ENCODE peak calls at places on chromosome 22, in ten cellular contexts. W is RWPE1; K is heart right ventricle; S is CD8-positive, alpha-beta memory T cell; M is keratinocyte; G is thoracic aorta; D is psoas muscle; I is right cardiac atrium; B is left ventricle myocardium inferior; R is fibroblast of lung. H is an unnamed sample.

GRCh38 chr22:35634981-35635540 is 13.2 kb upstream of the APOL6 start:
- DNase-seq in I (no peak), D (no peak), G (no peak), K (no peak), B (no peak), R (peak), S (no peak), M (no peak), W (no peak), H (no peak)

GRCh38 chr22:42080287-42080686 is 787 bp downstream of the SMDT1 start:
- DNase-seq in G (no peak), S (no peak), M (no peak), W (no peak), K (no peak), D (no peak), I (no peak), B (no peak), R (peak), H (no peak)

GRCh38 chr22:38051900-38052862 is 5.0 kb upstream of the PICK1 start:
- DNase-seq in M (peak), K (peak), R (peak), I (peak), S (peak), B (peak), W (peak), G (no peak), D (peak), H (peak)

GRCh38 chr22:49674479-49674830 is 153.2 kb downstream of the BRD1 start:
- DNase-seq in R (no peak), M (no peak), B (no peak), D (no peak), G (no peak), I (no peak), S (no peak), W (no peak), K (no peak), H (no peak)

GRCh38 chr22:43209523-43209890 is 22.6 kb upstream of the TTLL12 start:
- DNase-seq in I (no peak), B (no peak), D (no peak), K (no peak), W (no peak), S (no peak), G (no peak), M (no peak), R (no peak), H (no peak)

GRCh38 chr22:46774456-46775363 is 12.3 kb downstream of the TBC1D22A start:
- DNase-seq in S (no peak), W (no peak), I (no peak), B (no peak), K (no peak), G (no peak), R (no peak), D (no peak), M (no peak), H (no peak)

GRCh38 chr22:23233084-23233501 is 52.8 kb downstream of the BCR start:
- DNase-seq in M (no peak), B (peak), K (peak), R (peak), G (no peak), W (no peak), D (no peak), I (peak), S (no peak), H (no peak)

GRCh38 chr22:38271927-38272372 is 860 bp downstream of the TMEM184B start:
- DNase-seq in B (no peak), R (no peak), M (no peak), G (no peak), K (no peak), I (no peak), W (peak), D (no peak), S (peak), H (no peak)

GRCh38 chr22:38142606-38143005 is 32.1 kb upstream of the BAIAP2L2 start:
- DNase-seq in M (no peak), R (no peak), I (no peak), B (no peak), K (no peak), G (no peak), S (no peak), W (no peak), D (no peak), H (no peak)

GRCh38 chr22:40679964-40680818 is 907 bp downstream of the MCHR1 start:
- DNase-seq in M (no peak), S (no peak), R (no peak), G (no peak), I (no peak), K (no peak), W (no peak), D (no peak), B (no peak), H (no peak)

GRCh38 chr22:50274311-50274710 is 4.1 kb upstream of the MAPK11 start:
- DNase-seq in B (peak), I (peak), D (peak), R (peak), W (peak), S (peak), K (peak), G (no peak), M (no peak), H (peak)

GRCh38 chr22:24968066-24968561 is 15.6 kb downstream of the KIAA1671 start:
- DNase-seq in B (no peak), G (no peak), S (no peak), W (peak), M (peak), R (peak), D (peak), I (no peak), K (peak), H (no peak)

GRCh38 chr22:49730656-49731055 is 97.0 kb downstream of the BRD1 start:
- DNase-seq in W (no peak), K (no peak), G (no peak), M (no peak), B (no peak), D (no peak), S (no peak), R (no peak), I (no peak), H (no peak)

GRCh38 chr22:44274918-44275665 is 37.7 kb downstream of the SHISAL1 start:
- DNase-seq in K (no peak), S (no peak), R (no peak), I (no peak), B (no peak), D (no peak), G (no peak), M (no peak), W (no peak), H (no peak)

GRCh38 chr22:37669586-37669985 is 5.8 kb upstream of the LGALS1 start:
- DNase-seq in G (no peak), W (no peak), K (no peak), R (peak), B (no peak), M (no peak), S (no peak), D (no peak), I (no peak), H (no peak)

GRCh38 chr22:43722444-43722843 is 89.7 kb downstream of the EFCAB6 start:
- DNase-seq in B (no peak), D (no peak), W (no peak), M (no peak), I (no peak), G (no peak), S (no peak), K (no peak), R (no peak), H (no peak)

GRCh38 chr22:40922484-40923303 is 28.5 kb upstream of the RBX1 start:
- DNase-seq in K (no peak), B (no peak), I (no peak), R (peak), G (no peak), D (no peak), S (peak), M (no peak), W (peak), H (no peak)

GRCh38 chr22:37176464-37177061 is 11.5 kb downstream of the C1QTNF6 start:
- DNase-seq in I (peak), W (no peak), B (peak), R (peak), S (no peak), K (peak), G (no peak), M (no peak), D (peak), H (no peak)

GRCh38 chr22:25853501-25853900 is 111.5 kb downstream of the MYO18B start:
- DNase-seq in B (no peak), D (no peak), M (no peak), G (no peak), I (no peak), S (no peak), K (no peak), W (no peak), R (no peak), H (no peak)

GRCh38 chr22:50048836-50049235 is 9.3 kb downstream of the TTLL8 start:
- DNase-seq in B (no peak), W (no peak), M (no peak), K (no peak), D (no peak), G (no peak), I (no peak), R (no peak), S (no peak), H (no peak)

GRCh38 chr22:19656541-19657251 is 57.6 kb upstream of the SEPTIN5 start:
- DNase-seq in W (no peak), R (no peak), D (no peak), M (no peak), K (no peak), B (no peak), G (no peak), S (no peak), I (no peak), H (no peak)

GRCh38 chr22:23163665-23164064 is 16.6 kb upstream of the BCR start:
- DNase-seq in R (no peak), D (peak), S (no peak), K (peak), W (no peak), B (peak), M (no peak), I (peak), G (no peak), H (no peak)

GRCh38 chr22:43858156-43858895 is 4.0 kb downstream of the SULT4A1 start:
- DNase-seq in R (no peak), S (no peak), D (no peak), K (no peak), B (no peak), W (no peak), G (no peak), M (no peak), I (no peak), H (no peak)

GRCh38 chr22:48240165-48240934 is 1477.9 kb downstream of the TBC1D22A start:
- DNase-seq in S (no peak), K (no peak), G (no peak), W (no peak), R (no peak), M (no peak), D (no peak), B (no peak), I (no peak), H (no peak)

GRCh38 chr22:20418211-20418788 is 19.3 kb downstream of the SCARF2 start:
- DNase-seq in R (peak), S (peak), M (peak), I (peak), G (no peak), B (peak), K (peak), D (peak), W (peak), H (peak)

GRCh38 chr22:20566420-20567260 is 59.2 kb downstream of the MED15 start:
- DNase-seq in D (no peak), R (peak), M (no peak), W (peak), G (no peak), I (peak), B (peak), K (no peak), S (peak), H (peak)

GRCh38 chr22:45508814-45509213 is 6.1 kb downstream of the FBLN1 start:
- DNase-seq in D (no peak), I (no peak), K (no peak), R (no peak), W (no peak), S (no peak), M (no peak), G (no peak), B (no peak), H (no peak)

GRCh38 chr22:45505991-45506743 is 3.5 kb downstream of the FBLN1 start:
- DNase-seq in R (no peak), I (peak), M (no peak), K (no peak), B (peak), G (no peak), S (no peak), D (no peak), W (no peak), H (no peak)

GRCh38 chr22:45510376-45511232 is 7.9 kb downstream of the FBLN1 start:
- DNase-seq in R (peak), I (peak), D (no peak), S (no peak), M (no peak), K (no peak), G (no peak), W (no peak), B (no peak), H (no peak)

GRCh38 chr22:45506961-45507360 is 4.3 kb downstream of the FBLN1 start:
- DNase-seq in B (no peak), R (no peak), S (no peak), W (no peak), K (no peak), D (no peak), G (no peak), M (no peak), I (peak), H (no peak)

DNA sequence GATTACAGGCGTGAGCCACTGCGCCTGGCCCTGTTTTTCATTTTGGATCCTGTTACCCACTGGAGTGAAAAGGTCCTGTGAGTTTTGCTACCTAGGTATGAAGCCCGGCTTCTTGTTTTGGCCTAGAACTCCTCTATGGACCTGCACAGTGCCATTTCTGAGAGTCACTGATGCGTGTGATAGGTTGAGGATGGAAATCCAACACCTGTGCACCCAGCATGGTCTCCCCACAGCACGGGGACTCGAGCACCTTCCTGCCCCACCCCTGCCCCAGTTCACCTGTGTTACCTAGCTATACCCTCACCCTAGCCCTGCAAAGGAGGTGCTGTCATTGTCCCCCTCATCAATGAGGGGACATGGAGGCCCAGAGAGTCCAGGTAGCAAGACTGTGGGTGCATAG is 5.1 kb downstream of the FBLN1 start:
- DNase-seq in K (no peak), B (no peak), R (no peak), G (no peak), W (no peak), I (no peak), D (no peak), M (no peak), S (no peak), H (no peak)
- H3K27ac ChIP-seq in K (no peak), B (no peak), R (no peak), G (no peak), W (no peak), I (no peak), D (no peak), M (no peak), S (no peak), H (no peak)

GRCh38 chr22:16972311-16972710 is 35.7 kb downstream of the GAB4 start:
- DNase-seq in B (no peak), R (no peak), D (no peak), I (no peak), M (no peak), G (no peak), W (no peak), K (no peak), S (no peak), H (no peak)
- H3K27ac ChIP-seq in B (no peak), R (no peak), D (no peak), I (no peak), M (no peak), G (no peak), W (no peak), K (no peak), S (no peak), H (no peak)

GRCh38 chr22:31244044-31244942 is 32.2 kb downstream of the LIMK2 start:
- DNase-seq in I (no peak), K (no peak), D (peak), S (no peak), R (peak), B (no peak), M (no peak), G (no peak), W (peak), H (no peak)
- H3K27ac ChIP-seq in I (no peak), K (no peak), D (peak), S (no peak), R (no peak), B (no peak), M (peak), G (peak), W (peak), H (no peak)

GRCh38 chr22:28952857-28953256 is 69.5 kb downstream of the ZNRF3 start:
- DNase-seq in K (no peak), I (no peak), B (no peak), M (no peak), G (no peak), W (no peak), D (no peak), S (no peak), R (peak), H (no peak)

GRCh38 chr22:28950567-28951411 is 67.4 kb downstream of the ZNRF3 start:
- DNase-seq in B (no peak), S (no peak), I (no peak), D (no peak), G (no peak), K (no peak), R (no peak), W (no peak), M (no peak), H (no peak)

GRCh38 chr22:28953399-28953798 is 70.0 kb downstream of the ZNRF3 start:
- DNase-seq in M (no peak), S (no peak), R (no peak), K (no peak), G (no peak), B (no peak), W (no peak), I (no peak), D (no peak), H (no peak)

GRCh38 chr22:28951530-28951929 is 68.2 kb downstream of the ZNRF3 start:
- DNase-seq in D (no peak), G (no peak), W (no peak), I (no peak), K (no peak), R (no peak), B (no peak), M (no peak), S (no peak), H (no peak)

DNA sequence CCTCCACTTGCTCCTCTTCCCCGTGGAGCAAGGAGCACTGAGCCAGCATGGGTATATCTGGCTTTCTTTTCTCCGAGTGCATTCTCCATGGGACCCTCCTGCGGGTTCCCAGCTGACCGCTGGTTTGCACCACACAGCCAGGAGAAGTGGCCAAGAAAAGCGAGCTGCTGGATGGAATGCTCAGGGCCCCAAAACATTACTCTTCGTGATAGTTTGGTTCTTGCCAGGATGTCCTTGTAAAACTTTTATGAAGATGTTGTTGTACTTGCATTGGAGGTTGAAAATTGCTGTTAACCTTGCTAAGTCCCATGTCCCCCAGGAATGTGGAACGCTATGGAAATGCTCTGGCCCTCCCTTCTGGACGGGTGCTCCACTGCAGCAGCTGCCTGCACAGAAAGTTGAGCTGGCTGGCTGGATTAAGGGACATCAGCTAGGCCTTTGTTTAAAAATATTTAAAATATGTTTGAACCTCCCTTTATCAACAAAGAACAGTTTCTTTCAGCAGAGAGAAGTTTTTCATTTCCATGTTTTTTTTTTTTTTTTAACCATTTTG is 68.7 kb downstream of the ZNRF3 start:
- DNase-seq in W (no peak), I (peak), K (no peak), D (no peak), M (no peak), S (no peak), G (no peak), B (no peak), R (peak), H (no peak)
- H3K27ac ChIP-seq in W (no peak), I (no peak), K (no peak), D (peak), M (no peak), S (no peak), G (peak), B (no peak), R (no peak), H (no peak)

GRCh38 chr22:27883656-27884350 is 35.3 kb downstream of the PITPNB start:
- DNase-seq in M (no peak), I (no peak), G (no peak), K (no peak), R (no peak), S (no peak), D (no peak), B (no peak), W (no peak), H (no peak)
- H3K27ac ChIP-seq in M (no peak), I (no peak), G (no peak), K (peak), R (no peak), S (no peak), D (no peak), B (no peak), W (peak), H (no peak)

GRCh38 chr22:17133137-17133536 is 12.0 kb upstream of the TMEM121B start:
- DNase-seq in D (no peak), G (no peak), R (no peak), B (no peak), W (no peak), I (no peak), S (no peak), K (no peak), M (no peak), H (no peak)

GRCh38 chr22:17132112-17132511 is 11.0 kb upstream of the TMEM121B start:
- DNase-seq in D (no peak), K (no peak), S (no peak), M (no peak), W (no peak), G (no peak), R (no peak), B (peak), I (no peak), H (no peak)

GRCh38 chr22:17131686-17132085 is 10.5 kb upstream of the TMEM121B start:
- DNase-seq in B (no peak), S (no peak), W (no peak), G (no peak), K (no peak), R (no peak), I (no peak), M (no peak), D (no peak), H (no peak)

GRCh38 chr22:17135153-17135760 is 14.1 kb upstream of the TMEM121B start:
- DNase-seq in G (no peak), W (no peak), K (no peak), S (no peak), B (no peak), R (no peak), M (no peak), D (no peak), I (no peak), H (no peak)

DNA sequence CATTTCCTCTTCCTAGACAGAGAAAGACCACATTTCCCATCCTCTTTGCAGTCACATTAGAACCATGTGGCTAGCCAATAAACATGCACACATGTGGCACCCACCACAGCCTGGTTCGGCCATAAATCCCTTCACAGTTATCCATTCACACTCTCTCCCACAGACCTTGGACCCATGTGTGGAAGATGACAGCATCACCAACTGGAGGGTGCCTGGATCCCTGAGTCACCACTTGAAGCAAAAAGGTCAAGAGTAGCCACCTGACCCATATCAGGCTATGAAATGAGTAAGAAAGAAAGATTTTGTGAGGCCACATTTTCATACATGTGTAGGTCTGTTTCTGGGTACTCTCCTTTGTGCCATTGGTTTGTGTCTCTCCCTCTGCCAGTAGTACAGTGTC is 9.0 kb upstream of the TMEM121B start:
- DNase-seq in M (no peak), W (no peak), I (no peak), R (peak), D (no peak), K (no peak), S (no peak), G (no peak), B (no peak), H (no peak)
- H3K27ac ChIP-seq in M (no peak), W (no peak), I (no peak), R (no peak), D (no peak), K (no peak), S (no peak), G (no peak), B (no peak), H (no peak)

GRCh38 chr22:26994801-26995200 is 337.4 kb downstream of the MIAT start:
- DNase-seq in W (no peak), I (no peak), R (no peak), M (no peak), D (no peak), K (no peak), G (no peak), S (no peak), B (no peak), H (no peak)
- H3K27ac ChIP-seq in W (no peak), I (no peak), R (no peak), M (no peak), D (no peak), K (no peak), G (no peak), S (no peak), B (no peak), H (no peak)

H was measured in CD4-positive, alpha-beta T cell.